ENCODE peak calls at places on chromosomes 6 and 20, in seven cellular contexts. One of them, this sample, is unnamed.

GRCh38 chr6:28586273-28586672 is 60.6 kb downstream of the GPX5 start:
- DNase-seq in endothelial cell of umbilical vein: no peak
- DNase-seq in adipocyte: no peak
- DNase-seq in SK-N-MC: no peak
- DNase-seq in mesendoderm: peak; percentile 61
- DNase-seq in NT2/D1: no peak
- DNase-seq in Karpas-422: no peak
- DNase-seq in this sample: no peak

GRCh38 chr6:29559524-29560287 is at the start of gene UBD:
- DNase-seq in Karpas-422: no peak
- DNase-seq in endothelial cell of umbilical vein: no peak
- DNase-seq in NT2/D1: no peak
- DNase-seq in mesendoderm: no peak
- DNase-seq in adipocyte: peak; percentile 13
- DNase-seq in SK-N-MC: no peak
- DNase-seq in this sample: no peak

GRCh38 chr20:19288636-19289035 is 76.2 kb downstream of the SLC24A3 start:
- DNase-seq in NT2/D1: no peak
- DNase-seq in endothelial cell of umbilical vein: no peak
- DNase-seq in Karpas-422: no peak
- DNase-seq in adipocyte: no peak
- DNase-seq in mesendoderm: no peak
- DNase-seq in SK-N-MC: no peak
- DNase-seq in this sample: no peak

GRCh38 chr20:2946988-2947961 is 74.0 kb downstream of the PTPRA start:
- DNase-seq in Karpas-422: no peak
- DNase-seq in endothelial cell of umbilical vein: no peak
- DNase-seq in NT2/D1: no peak
- DNase-seq in mesendoderm: no peak
- DNase-seq in SK-N-MC: peak; percentile 24
- DNase-seq in adipocyte: peak; percentile 48
- DNase-seq in this sample: peak; percentile 80

GRCh38 chr20:63733579-63734081 is 2.8 kb upstream of the LIME1 start:
- DNase-seq in Karpas-422: no peak
- DNase-seq in mesendoderm: no peak
- DNase-seq in adipocyte: no peak
- DNase-seq in endothelial cell of umbilical vein: no peak
- DNase-seq in SK-N-MC: no peak
- DNase-seq in NT2/D1: no peak
- DNase-seq in this sample: no peak

GRCh38 chr20:48777005-48777404 is 50.8 kb downstream of the PREX1 start:
- DNase-seq in endothelial cell of umbilical vein: no peak
- DNase-seq in SK-N-MC: no peak
- DNase-seq in mesendoderm: no peak
- DNase-seq in adipocyte: no peak
- DNase-seq in NT2/D1: no peak
- DNase-seq in Karpas-422: no peak
- DNase-seq in this sample: no peak

GRCh38 chr6:167827588-167828324 is 1.0 kb downstream of the AFDN start:
- DNase-seq in SK-N-MC: no peak
- DNase-seq in mesendoderm: peak; percentile 86
- DNase-seq in endothelial cell of umbilical vein: peak; percentile 67
- DNase-seq in adipocyte: peak; percentile 71
- DNase-seq in NT2/D1: no peak
- DNase-seq in Karpas-422: peak; percentile 41
- DNase-seq in this sample: peak; percentile 77

GRCh38 chr20:16692442-16692841 is 37.4 kb upstream of the SNRPB2 start:
- DNase-seq in NT2/D1: no peak
- DNase-seq in adipocyte: no peak
- DNase-seq in endothelial cell of umbilical vein: no peak
- DNase-seq in Karpas-422: no peak
- DNase-seq in mesendoderm: no peak
- DNase-seq in SK-N-MC: no peak
- DNase-seq in this sample: no peak

GRCh38 chr20:24423794-24424307 is 45.6 kb upstream of the SYNDIG1 start:
- DNase-seq in Karpas-422: no peak
- DNase-seq in mesendoderm: no peak
- DNase-seq in endothelial cell of umbilical vein: no peak
- DNase-seq in NT2/D1: no peak
- DNase-seq in adipocyte: no peak
- DNase-seq in SK-N-MC: no peak
- DNase-seq in this sample: no peak

GRCh38 chr6:36386495-36387439 is 702 bp downstream of the ETV7 start:
- DNase-seq in SK-N-MC: no peak
- DNase-seq in adipocyte: peak; percentile 71
- DNase-seq in Karpas-422: no peak
- DNase-seq in endothelial cell of umbilical vein: peak; percentile 74
- DNase-seq in NT2/D1: no peak
- DNase-seq in mesendoderm: peak; percentile 56
- DNase-seq in this sample: peak; percentile 61

GRCh38 chr6:73694711-73695411 is 1.1 kb upstream of the CD109 start:
- DNase-seq in adipocyte: peak; percentile 50
- DNase-seq in mesendoderm: peak; percentile 28
- DNase-seq in NT2/D1: no peak
- DNase-seq in SK-N-MC: no peak
- DNase-seq in endothelial cell of umbilical vein: peak; percentile 83
- DNase-seq in Karpas-422: no peak
- DNase-seq in this sample: no peak

GRCh38 chr20:49614338-49615050 is 46.6 kb upstream of the PTGIS start:
- DNase-seq in Karpas-422: no peak
- DNase-seq in SK-N-MC: no peak
- DNase-seq in adipocyte: no peak
- DNase-seq in NT2/D1: no peak
- DNase-seq in mesendoderm: no peak
- DNase-seq in endothelial cell of umbilical vein: no peak
- DNase-seq in this sample: no peak

GRCh38 chr6:36314221-36315014 is 22.3 kb downstream of the BNIP5 start:
- DNase-seq in mesendoderm: peak; percentile 95
- DNase-seq in endothelial cell of umbilical vein: no peak
- DNase-seq in adipocyte: no peak
- DNase-seq in NT2/D1: peak; percentile 36
- DNase-seq in Karpas-422: peak; percentile 89
- DNase-seq in SK-N-MC: no peak
- DNase-seq in this sample: no peak

GRCh38 chr20:768426-768978 is at the start of gene SLC52A3:
- DNase-seq in mesendoderm: peak; percentile 83
- DNase-seq in endothelial cell of umbilical vein: no peak
- DNase-seq in SK-N-MC: no peak
- DNase-seq in Karpas-422: peak; percentile 60
- DNase-seq in adipocyte: no peak
- DNase-seq in NT2/D1: peak; percentile 33
- DNase-seq in this sample: peak; percentile 51
- H3K4me3 ChIP-seq in mesendoderm: no peak within 1 kb of the TSS
- H3K4me3 ChIP-seq in endothelial cell of umbilical vein: no peak within 1 kb of the TSS
- H3K4me3 ChIP-seq in SK-N-MC: no peak within 1 kb of the TSS
- H3K4me3 ChIP-seq in Karpas-422: no peak within 1 kb of the TSS
- H3K4me3 ChIP-seq in adipocyte: no peak within 1 kb of the TSS
- H3K4me3 ChIP-seq in NT2/D1: no peak within 1 kb of the TSS
- H3K4me3 ChIP-seq in this sample: no peak within 1 kb of the TSS

GRCh38 chr6:11224252-11224965 is 8.1 kb downstream of the NEDD9 start:
- DNase-seq in endothelial cell of umbilical vein: peak; percentile 72
- DNase-seq in SK-N-MC: no peak
- DNase-seq in NT2/D1: no peak
- DNase-seq in mesendoderm: no peak
- DNase-seq in Karpas-422: no peak
- DNase-seq in adipocyte: no peak
- DNase-seq in this sample: no peak
- H3K9ac ChIP-seq in endothelial cell of umbilical vein: peak overlapping the region; percentile 43
- H3K9ac ChIP-seq in SK-N-MC: no peak overlapping the region
- H3K9ac ChIP-seq in NT2/D1: no peak overlapping the region
- H3K9ac ChIP-seq in mesendoderm: no peak overlapping the region
- H3K9ac ChIP-seq in Karpas-422: no peak overlapping the region
- H3K9ac ChIP-seq in adipocyte: no peak overlapping the region
- H3K9ac ChIP-seq in this sample: no peak overlapping the region

GRCh38 chr6:1390071-1390804 is 862 bp downstream of the FOXF2 start:
- DNase-seq in NT2/D1: no peak
- DNase-seq in SK-N-MC: no peak
- DNase-seq in endothelial cell of umbilical vein: peak; percentile 18
- DNase-seq in Karpas-422: no peak
- DNase-seq in adipocyte: peak; percentile 76
- DNase-seq in mesendoderm: peak; percentile 74
- DNase-seq in this sample: peak; percentile 76

GRCh38 chr6:1390805-1391511 is 1.6 kb downstream of the FOXF2 start:
- DNase-seq in endothelial cell of umbilical vein: no peak
- DNase-seq in NT2/D1: no peak
- DNase-seq in SK-N-MC: no peak
- DNase-seq in Karpas-422: no peak
- DNase-seq in adipocyte: peak; percentile 65
- DNase-seq in mesendoderm: peak; percentile 76
- DNase-seq in this sample: peak; percentile 60

GRCh38 chr6:1392813-1393640 is 3.7 kb downstream of the FOXF2 start:
- DNase-seq in SK-N-MC: no peak
- DNase-seq in mesendoderm: no peak
- DNase-seq in NT2/D1: no peak
- DNase-seq in adipocyte: no peak
- DNase-seq in Karpas-422: no peak
- DNase-seq in endothelial cell of umbilical vein: no peak
- DNase-seq in this sample: peak; percentile 44

GRCh38 chr6:1393641-1394283 is 4.4 kb downstream of the FOXF2 start:
- DNase-seq in endothelial cell of umbilical vein: no peak
- DNase-seq in mesendoderm: no peak
- DNase-seq in SK-N-MC: no peak
- DNase-seq in adipocyte: no peak
- DNase-seq in NT2/D1: no peak
- DNase-seq in Karpas-422: no peak
- DNase-seq in this sample: peak; percentile 52

DNA sequence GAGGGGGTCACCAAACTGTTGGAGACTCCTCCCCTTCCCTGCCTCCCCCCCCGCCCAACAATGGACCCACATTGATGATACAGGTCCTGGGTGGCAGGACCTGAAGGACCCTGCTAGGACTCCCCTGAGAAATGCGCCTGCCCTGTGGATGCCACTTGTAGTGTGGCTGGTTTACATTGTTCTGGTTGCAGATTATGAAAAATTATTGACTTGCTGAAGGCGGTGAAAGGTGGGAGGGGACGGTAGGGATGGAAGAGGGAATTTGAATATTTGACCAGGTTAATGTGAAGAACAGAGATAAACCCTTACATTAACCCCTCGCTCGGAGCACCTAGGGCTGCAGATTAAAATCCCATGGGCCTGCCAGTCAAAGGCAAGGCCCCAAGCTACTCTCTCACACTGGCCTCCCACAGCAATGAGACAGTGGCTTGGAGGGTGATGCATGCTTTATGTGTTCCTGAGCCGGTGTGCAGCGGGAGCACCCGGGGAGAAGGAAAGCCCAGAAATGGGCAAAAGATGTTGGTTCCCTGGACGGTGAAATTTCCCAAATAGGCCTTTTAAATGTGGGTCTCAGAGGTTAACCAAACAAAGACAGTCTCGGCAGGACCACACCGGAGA is 2.4 kb downstream of the FOXF2 start:
- DNase-seq in SK-N-MC: no peak
- DNase-seq in mesendoderm: no peak
- DNase-seq in endothelial cell of umbilical vein: no peak
- DNase-seq in adipocyte: peak; percentile 49
- DNase-seq in Karpas-422: no peak
- DNase-seq in NT2/D1: no peak
- DNase-seq in this sample: peak; percentile 25
- H3K4me3 ChIP-seq in SK-N-MC: peak overlapping the region; percentile 88
- H3K4me3 ChIP-seq in mesendoderm: no peak overlapping the region
- H3K4me3 ChIP-seq in endothelial cell of umbilical vein: no peak overlapping the region
- H3K4me3 ChIP-seq in adipocyte: peak overlapping the region; percentile 83
- H3K4me3 ChIP-seq in Karpas-422: no peak overlapping the region
- H3K4me3 ChIP-seq in NT2/D1: no peak overlapping the region
- H3K4me3 ChIP-seq in this sample: no peak overlapping the region

DNA sequence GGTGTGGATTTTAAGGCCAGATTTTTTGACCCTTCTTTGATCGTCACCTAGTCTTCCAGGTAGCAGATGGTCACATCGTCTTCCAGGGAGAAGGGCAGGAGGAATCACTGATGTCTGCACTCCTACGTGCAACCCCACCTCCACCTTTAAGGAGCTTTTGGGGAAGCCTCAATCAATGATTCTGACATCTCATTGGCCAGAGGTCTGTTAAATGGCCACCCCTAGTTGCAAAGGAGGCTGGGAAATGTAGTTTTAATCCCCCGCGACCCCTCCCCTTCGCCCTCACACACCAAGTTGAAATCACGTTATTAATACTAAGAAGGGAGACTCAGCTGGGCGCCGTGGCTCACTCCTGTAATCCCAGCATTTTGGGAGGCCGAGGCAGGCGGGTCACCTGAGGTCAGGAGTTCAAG is 151.4 kb downstream of the BCAS1 start:
- DNase-seq in Karpas-422: peak; percentile 71
- DNase-seq in SK-N-MC: no peak
- DNase-seq in endothelial cell of umbilical vein: no peak
- DNase-seq in NT2/D1: peak; percentile 83
- DNase-seq in mesendoderm: peak; percentile 98
- DNase-seq in adipocyte: no peak
- DNase-seq in this sample: peak; percentile 80
- H3K9ac ChIP-seq in Karpas-422: no peak overlapping the region
- H3K9ac ChIP-seq in SK-N-MC: no peak overlapping the region
- H3K9ac ChIP-seq in endothelial cell of umbilical vein: no peak overlapping the region
- H3K9ac ChIP-seq in NT2/D1: peak overlapping the region; percentile 83
- H3K9ac ChIP-seq in mesendoderm: no peak overlapping the region
- H3K9ac ChIP-seq in adipocyte: no peak overlapping the region
- H3K9ac ChIP-seq in this sample: no peak overlapping the region

This sample was measured in neural progenitor cell.